ENCODE peak calls at places on chromosomes 16 and 17, in five cellular contexts. A is tibial artery, U is fibroblast of mammary gland, H is spleen, E is HCT116. V is an unnamed sample.

GRCh38 chr17:42937712-42938596 is 26.3 kb downstream of the AARSD1 start:
- DNase-seq in A (no peak), U (peak), H (no peak), E (peak), V (no peak)

GRCh38 chr16:70421473-70422311 is 17.2 kb downstream of the ST3GAL2 start:
- DNase-seq in A (no peak), U (no peak), H (no peak), E (no peak), V (no peak)

GRCh38 chr17:36534881-36535668 is at the start of gene PIGW:
- DNase-seq in A (peak), U (peak), H (peak), E (peak), V (peak)

GRCh38 chr17:70271672-70272071 is 102.3 kb downstream of the KCNJ2 start:
- DNase-seq in A (no peak), U (no peak), H (no peak), E (no peak), V (no peak)

GRCh38 chr16:83967838-83968482 is at the start of gene NECAB2:
- DNase-seq in A (no peak), U (peak), H (peak), E (no peak), V (no peak)

GRCh38 chr17:15398291-15398690 is 56.9 kb upstream of the TEKT3 start:
- DNase-seq in A (no peak), U (peak), H (no peak), E (peak), V (no peak)

GRCh38 chr17:41835214-41835799 is 725 bp downstream of the NT5C3B start:
- DNase-seq in A (no peak), U (no peak), H (peak), E (no peak), V (no peak)

GRCh38 chr16:84314373-84314772 is 19.7 kb downstream of the WFDC1 start:
- DNase-seq in A (no peak), U (no peak), H (no peak), E (no peak), V (no peak)

GRCh38 chr16:21593530-21594289 is 5.7 kb upstream of the METTL9 start:
- DNase-seq in A (no peak), U (no peak), H (no peak), E (no peak), V (no peak)

GRCh38 chr16:21697032-21697431 is 33.3 kb downstream of the OTOA start:
- DNase-seq in A (no peak), U (no peak), H (no peak), E (no peak), V (no peak)

GRCh38 chr16:58022601-58023371 is 2.8 kb upstream of the MMP15 start:
- DNase-seq in A (peak), U (peak), H (peak), E (no peak), V (peak)

GRCh38 chr17:75260679-75261335 is 599 bp downstream of the GGA3 start:
- DNase-seq in A (no peak), U (no peak), H (no peak), E (no peak), V (no peak)

GRCh38 chr17:3557768-3558583 is at the start of gene TRPV3:
- DNase-seq in A (no peak), U (peak), H (peak), E (peak), V (no peak)

GRCh38 chr17:41442772-41443171 is 2.0 kb upstream of the KRT38 start:
- DNase-seq in A (no peak), U (peak), H (no peak), E (no peak), V (no peak)

GRCh38 chr16:66458853-66459252 is 31.8 kb downstream of the BEAN1 start:
- DNase-seq in A (no peak), U (no peak), H (no peak), E (no peak), V (no peak)

GRCh38 chr16:85990861-85991301 is 91.9 kb downstream of the IRF8 start:
- DNase-seq in A (no peak), U (no peak), H (no peak), E (no peak), V (no peak)

GRCh38 chr17:62720126-62720850 is 87.8 kb downstream of the MARCHF10 start:
- DNase-seq in A (no peak), U (no peak), H (no peak), E (no peak), V (no peak)

GRCh38 chr17:81905424-81905875 is 3.4 kb downstream of the NPB start:
- DNase-seq in A (no peak), U (no peak), H (no peak), E (no peak), V (no peak)

GRCh38 chr16:80583466-80583865 is 42.7 kb downstream of the DYNLRB2 start:
- DNase-seq in A (peak), U (peak), H (no peak), E (no peak), V (no peak)

GRCh38 chr16:23994615-23995014 is 158.8 kb downstream of the PRKCB start:
- DNase-seq in A (no peak), U (no peak), H (no peak), E (no peak), V (no peak)

GRCh38 chr16:31327675-31328225 is 27.2 kb upstream of the ITGAX start:
- DNase-seq in A (no peak), U (no peak), H (no peak), E (no peak), V (no peak)

GRCh38 chr16:19393226-19394074 is 24.2 kb upstream of the TMC5 start:
- DNase-seq in A (no peak), U (peak), H (no peak), E (peak), V (peak)

GRCh38 chr17:76805319-76805718 is 62.9 kb upstream of the MGAT5B start:
- DNase-seq in A (no peak), U (peak), H (no peak), E (no peak), V (no peak)

GRCh38 chr16:75224281-75224680 is 5.5 kb downstream of the CTRB1 start:
- DNase-seq in A (no peak), U (no peak), H (peak), E (no peak), V (no peak)

GRCh38 chr16:23406546-23407240 is 46.3 kb downstream of the COG7 start:
- DNase-seq in A (no peak), U (peak), H (peak), E (no peak), V (no peak)

GRCh38 chr16:1392826-1393225 is 21.7 kb downstream of the UNKL start:
- DNase-seq in A (no peak), U (no peak), H (no peak), E (no peak), V (no peak)

GRCh38 chr16:55444754-55445485 is 34.1 kb upstream of the MMP2 start:
- DNase-seq in A (peak), U (no peak), H (no peak), E (no peak), V (no peak)

GRCh38 chr17:18038149-18038850 is 668 bp downstream of the ATPAF2 start:
- DNase-seq in A (no peak), U (no peak), H (no peak), E (no peak), V (no peak)

GRCh38 chr16:9279661-9280060 is 188.2 kb downstream of the HAPSTR1 start:
- DNase-seq in A (no peak), U (no peak), H (no peak), E (no peak), V (no peak)

GRCh38 chr17:39229274-39229913 is 3.6 kb upstream of the STAC2 start:
- DNase-seq in A (no peak), U (peak), H (no peak), E (no peak), V (no peak)

GRCh38 chr16:84982434-84982833 is 28.9 kb downstream of the ZDHHC7 start:
- DNase-seq in A (no peak), U (no peak), H (no peak), E (no peak), V (no peak)

GRCh38 chr17:40450175-40450574 is 6.9 kb downstream of the IGFBP4 start:
- DNase-seq in A (no peak), U (peak), H (no peak), E (peak), V (no peak)

GRCh38 chr17:82323514-82324234 is 6.3 kb upstream of the CD7 start:
- DNase-seq in A (no peak), U (no peak), H (peak), E (no peak), V (no peak)

GRCh38 chr17:65198653-65199382 is 61.6 kb downstream of the RGS9 start:
- DNase-seq in A (no peak), U (peak), H (no peak), E (peak), V (peak)

GRCh38 chr17:61561354-61561753 is 29.7 kb downstream of the NACA2 start:
- DNase-seq in A (no peak), U (no peak), H (no peak), E (no peak), V (no peak)

GRCh38 chr16:87681990-87682570 is 79.8 kb downstream of the JPH3 start:
- DNase-seq in A (no peak), U (peak), H (no peak), E (peak), V (no peak)
- TF ChIP-seq CTCF in A (no peak), U (peak), H (no peak), E (peak), V (peak)

GRCh38 chr17:29758255-29758654 is 135.5 kb upstream of the CORO6 start:
- DNase-seq in A (no peak), U (no peak), H (no peak), E (no peak), V (no peak)
- H3K4me3 ChIP-seq in A (no peak), U (no peak), H (peak), E (no peak), V (no peak)

DNA sequence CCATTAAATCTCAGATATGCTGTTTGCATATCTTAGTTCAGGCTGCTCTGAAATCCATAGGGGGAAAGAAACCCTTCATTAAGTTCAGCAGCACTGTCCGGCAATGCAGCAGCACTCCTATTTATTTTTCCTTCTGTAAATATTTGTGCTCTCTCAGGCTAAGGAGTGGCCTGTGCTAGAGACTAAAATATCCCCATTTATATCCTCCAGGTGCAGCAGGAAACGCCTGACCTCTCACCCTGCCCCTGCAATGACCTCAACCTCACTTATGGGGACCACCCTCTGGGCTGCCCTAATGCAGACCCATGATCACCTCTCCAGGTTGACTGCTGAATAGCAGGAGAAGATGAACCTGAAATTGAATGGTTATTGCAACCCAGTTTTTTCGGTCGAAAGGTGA is 165.0 kb upstream of the ELAC2 start:
- DNase-seq in A (no peak), U (no peak), H (no peak), E (no peak), V (peak)
- TF ChIP-seq CTCF in A (no peak), U (no peak), H (no peak), E (no peak), V (no peak)

DNA sequence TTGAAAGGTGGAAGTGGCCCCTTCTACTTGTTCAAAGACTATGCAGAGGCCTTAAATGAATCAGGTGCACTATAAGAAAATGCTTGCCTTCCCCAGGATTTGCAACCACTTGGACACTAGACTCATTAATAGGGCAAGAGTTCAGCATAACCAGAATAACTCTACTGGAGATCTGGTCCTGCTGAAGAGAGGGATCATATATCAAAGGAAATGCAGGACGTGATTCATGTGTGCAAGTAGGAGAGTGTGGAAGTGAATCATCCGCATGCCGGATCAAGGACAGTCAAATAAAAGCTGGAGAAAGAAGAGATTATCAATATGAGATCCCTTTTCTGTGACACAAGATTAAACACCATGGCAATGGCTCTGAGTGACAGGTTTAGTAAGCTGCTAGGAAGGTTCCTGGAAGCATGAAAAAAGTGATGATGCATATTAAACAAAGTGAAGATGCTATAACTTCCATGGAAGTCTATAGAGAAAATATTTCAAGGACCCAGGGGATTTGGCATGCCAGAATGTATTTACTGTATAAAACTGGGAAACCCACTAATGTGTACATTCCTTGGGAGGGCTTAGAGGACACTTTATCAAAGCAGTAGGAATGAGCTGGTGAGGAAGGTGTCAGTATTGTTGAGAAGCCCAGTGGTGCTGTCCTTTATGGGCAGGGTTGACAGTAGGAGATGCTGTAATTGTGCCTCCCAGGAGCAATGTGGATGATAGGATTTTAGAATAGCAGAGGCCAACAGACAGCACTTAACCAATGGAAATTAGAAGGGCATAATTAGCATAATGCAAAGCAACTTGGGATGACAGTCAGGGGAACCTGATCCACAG is 133.1 kb downstream of the ABCA8 start:
- DNase-seq in A (no peak), U (peak), H (no peak), E (peak), V (no peak)
- H3K4me3 ChIP-seq in A (no peak), U (no peak), H (no peak), E (no peak), V (no peak)

GRCh38 chr16:10969615-10970014 is 25.3 kb downstream of the CLEC16A start:
- DNase-seq in A (no peak), U (no peak), H (no peak), E (no peak), V (no peak)

GRCh38 chr16:10970065-10970464 is 25.7 kb downstream of the CLEC16A start:
- DNase-seq in A (peak), U (peak), H (no peak), E (no peak), V (no peak)

GRCh38 chr16:10966129-10966528 is 21.8 kb downstream of the CLEC16A start:
- DNase-seq in A (no peak), U (no peak), H (no peak), E (no peak), V (no peak)

GRCh38 chr16:10967981-10968380 is 23.6 kb downstream of the CLEC16A start:
- DNase-seq in A (no peak), U (no peak), H (no peak), E (no peak), V (no peak)

DNA sequence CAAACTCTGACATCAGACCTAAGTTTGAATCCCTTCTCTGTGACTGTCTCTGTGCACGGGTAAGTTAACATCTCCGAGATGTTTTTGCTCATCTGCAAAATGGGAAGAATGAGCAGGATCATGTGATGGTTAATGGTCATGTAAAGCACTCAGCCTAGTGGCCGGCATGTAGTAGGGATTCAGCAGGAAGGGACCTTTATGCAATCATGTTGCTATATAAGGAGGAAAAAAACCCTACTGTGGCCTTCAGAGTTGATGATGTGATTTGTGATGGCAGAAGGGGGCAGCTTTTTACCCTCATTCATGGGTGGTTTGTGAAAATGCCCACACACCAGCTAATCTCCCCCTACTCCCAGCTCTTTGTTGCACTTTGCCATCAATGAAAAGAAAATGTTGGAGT is 24.1 kb downstream of the CLEC16A start:
- DNase-seq in A (no peak), U (no peak), H (no peak), E (no peak), V (no peak)
- TF ChIP-seq CTCF in A (no peak), U (no peak), H (no peak), E (no peak), V (no peak)

V was measured in LNCaP clone FGC.